ENCODE peak calls at places on chromosomes 6 and 20, in six cellular contexts. Q is OCI-LY7, Y is brain microvascular endothelial cell, S is bronchial epithelial cell, N is adipocyte, M is lung. Z is an unnamed sample.

GRCh38 chr6:28209753-28210535 is 15.1 kb upstream of the ZSCAN9 start:
- DNase-seq in Q (no peak), Y (no peak), S (peak; percentile 55), N (no peak), M (no peak), Z (no peak)

GRCh38 chr20:6440087-6440799 is 317.4 kb upstream of the FERMT1 start:
- DNase-seq in Q (no peak), Y (no peak), S (no peak), N (peak; percentile 0), M (no peak), Z (no peak)

GRCh38 chr20:47351643-47352331 is 4.7 kb downstream of the ZMYND8 start:
- DNase-seq in Q (peak; percentile 64), Y (no peak), S (no peak), N (peak; percentile 38), M (no peak), Z (no peak)

GRCh38 chr6:36968266-36968977 is 13.9 kb downstream of the PI16 start:
- DNase-seq in Q (no peak), Y (no peak), S (peak; percentile 50), N (peak; percentile 33), M (no peak), Z (no peak)

GRCh38 chr20:32958574-32958973 is 45.7 kb downstream of the SUN5 start:
- DNase-seq in Q (no peak), Y (no peak), S (no peak), N (no peak), M (no peak), Z (no peak)

GRCh38 chr6:90678049-90678779 is 91.3 kb upstream of the MAP3K7 start:
- DNase-seq in Q (no peak), Y (no peak), S (no peak), N (no peak), M (no peak), Z (no peak)

GRCh38 chr6:21592953-21593352 is 598 bp upstream of the SOX4 start:
- DNase-seq in Q (no peak), Y (no peak), S (no peak), N (peak; percentile 12), M (no peak), Z (no peak)

GRCh38 chr6:39451831-39452230 is 129.3 kb upstream of the KCNK16 start:
- DNase-seq in Q (peak; percentile 5), Y (no peak), S (peak; percentile 10), N (no peak), M (no peak), Z (no peak)

GRCh38 chr6:127118505-127119360 is at the start of gene RSPO3:
- DNase-seq in Q (no peak), Y (peak; percentile 21), S (peak; percentile 11), N (peak; percentile 60), M (no peak), Z (peak; percentile 38)

GRCh38 chr20:47500554-47500953 is 1.1 kb upstream of the NCOA3 start:
- DNase-seq in Q (no peak), Y (no peak), S (no peak), N (no peak), M (no peak), Z (no peak)

GRCh38 chr6:158337332-158337731 is 25.1 kb downstream of the TULP4 start:
- DNase-seq in Q (no peak), Y (no peak), S (no peak), N (no peak), M (no peak), Z (no peak)

GRCh38 chr6:85126448-85127178 is 323.3 kb upstream of the NT5E start:
- DNase-seq in Q (peak; percentile 8), Y (peak; percentile 75), S (peak; percentile 31), N (peak; percentile 39), M (peak; percentile 35), Z (peak; percentile 69)

GRCh38 chr6:57329933-57330332 is 12.5 kb downstream of the PRIM2 start:
- DNase-seq in Q (no peak), Y (no peak), S (no peak), N (no peak), M (no peak), Z (no peak)

GRCh38 chr6:118663993-118664985 is 12.9 kb upstream of the CEP85L start:
- DNase-seq in Q (no peak), Y (no peak), S (no peak), N (peak; percentile 23), M (no peak), Z (peak; percentile 23)

GRCh38 chr6:118668761-118669411 is 17.5 kb upstream of the CEP85L start:
- DNase-seq in Q (no peak), Y (peak; percentile 70), S (no peak), N (peak; percentile 83), M (no peak), Z (peak; percentile 68)

GRCh38 chr6:118669561-118669960 is 18.2 kb upstream of the CEP85L start:
- DNase-seq in Q (no peak), Y (no peak), S (no peak), N (no peak), M (no peak), Z (no peak)

GRCh38 chr6:118667988-118668387 is 16.6 kb upstream of the CEP85L start:
- DNase-seq in Q (no peak), Y (peak; percentile 21), S (no peak), N (peak; percentile 18), M (no peak), Z (no peak)

DNA sequence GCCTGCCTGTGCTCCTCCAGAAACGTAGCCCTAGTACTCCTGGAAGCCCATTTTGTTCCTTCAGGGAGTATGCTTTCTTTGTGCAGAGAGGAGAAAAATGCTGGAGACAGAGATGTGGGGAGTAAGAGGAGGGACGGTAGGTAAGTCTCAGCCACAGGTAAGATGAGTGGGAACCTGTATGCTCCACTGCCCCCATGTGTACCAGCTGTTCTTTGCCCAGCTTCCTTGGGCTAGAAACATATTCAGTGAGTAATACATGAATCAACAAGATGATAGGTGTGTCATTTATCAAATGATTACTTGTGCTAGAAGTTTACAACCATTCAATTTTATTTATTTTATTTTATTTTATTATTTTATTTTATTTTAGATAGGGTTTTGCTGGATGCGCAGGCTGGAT is 13.6 kb upstream of the CEP85L start:
- DNase-seq in Q (no peak), Y (no peak), S (peak; percentile 61), N (no peak), M (no peak), Z (no peak)
- H3K4me3 ChIP-seq in Q (no peak overlapping the region), Y (no peak overlapping the region), S (no peak overlapping the region), N (peak overlapping the region; percentile 69), M (no peak overlapping the region), Z (peak overlapping the region; percentile 14)

GRCh38 chr6:27205375-27206278 is 41.9 kb upstream of the PRSS16 start:
- DNase-seq in Q (no peak), Y (peak; percentile 64), S (no peak), N (peak; percentile 20), M (no peak), Z (no peak)
- H3K4me3 ChIP-seq in Q (no peak overlapping the region), Y (peak overlapping the region; percentile 45), S (no peak overlapping the region), N (peak overlapping the region; percentile 46), M (no peak overlapping the region), Z (peak overlapping the region; percentile 33)

GRCh38 chr6:106136172-106136571 is 50.0 kb downstream of the PRDM1 start:
- DNase-seq in Q (no peak), Y (no peak), S (no peak), N (no peak), M (no peak), Z (no peak)
- H3K4me3 ChIP-seq in Q (no peak overlapping the region), Y (no peak overlapping the region), S (no peak overlapping the region), N (no peak overlapping the region), M (no peak overlapping the region), Z (no peak overlapping the region)

DNA sequence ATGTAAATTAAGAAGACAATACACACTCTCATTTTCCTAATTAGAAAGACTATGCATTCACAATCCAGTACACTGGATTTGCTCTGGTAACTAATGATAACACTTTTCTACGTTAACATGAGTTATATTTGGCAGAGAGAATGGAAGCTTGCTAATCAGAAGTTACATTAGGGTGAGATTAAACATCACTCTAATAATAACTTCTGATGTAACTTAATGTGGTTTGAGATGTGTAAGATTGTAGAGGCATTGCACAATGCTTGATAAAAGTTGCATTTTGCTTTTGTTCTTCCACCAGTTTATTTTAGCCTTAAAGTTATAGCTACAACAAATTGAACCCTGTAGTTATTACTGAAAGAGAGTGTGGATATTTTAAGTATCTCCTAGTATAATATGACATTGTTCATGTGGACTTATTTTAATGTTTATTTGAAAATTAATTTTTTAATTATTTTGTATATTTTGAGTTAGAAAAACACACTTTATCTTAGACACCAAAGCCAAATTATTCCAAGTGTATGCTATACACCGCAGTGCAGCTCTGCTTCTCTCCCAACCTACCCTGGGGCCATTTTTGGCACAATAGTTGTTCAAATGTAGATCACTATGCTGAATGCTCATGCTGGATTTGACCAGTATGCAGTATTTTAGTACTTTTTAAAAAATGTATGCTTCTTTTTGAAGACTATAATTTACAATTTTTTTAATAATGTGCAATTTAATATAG is 143.2 kb downstream of the SLC16A10 start:
- DNase-seq in Q (no peak), Y (peak; percentile 22), S (peak; percentile 90), N (peak; percentile 80), M (no peak), Z (peak; percentile 79)
- H3K4me3 ChIP-seq in Q (no peak overlapping the region), Y (no peak overlapping the region), S (no peak overlapping the region), N (peak overlapping the region; percentile 51), M (no peak overlapping the region), Z (no peak overlapping the region)

DNA sequence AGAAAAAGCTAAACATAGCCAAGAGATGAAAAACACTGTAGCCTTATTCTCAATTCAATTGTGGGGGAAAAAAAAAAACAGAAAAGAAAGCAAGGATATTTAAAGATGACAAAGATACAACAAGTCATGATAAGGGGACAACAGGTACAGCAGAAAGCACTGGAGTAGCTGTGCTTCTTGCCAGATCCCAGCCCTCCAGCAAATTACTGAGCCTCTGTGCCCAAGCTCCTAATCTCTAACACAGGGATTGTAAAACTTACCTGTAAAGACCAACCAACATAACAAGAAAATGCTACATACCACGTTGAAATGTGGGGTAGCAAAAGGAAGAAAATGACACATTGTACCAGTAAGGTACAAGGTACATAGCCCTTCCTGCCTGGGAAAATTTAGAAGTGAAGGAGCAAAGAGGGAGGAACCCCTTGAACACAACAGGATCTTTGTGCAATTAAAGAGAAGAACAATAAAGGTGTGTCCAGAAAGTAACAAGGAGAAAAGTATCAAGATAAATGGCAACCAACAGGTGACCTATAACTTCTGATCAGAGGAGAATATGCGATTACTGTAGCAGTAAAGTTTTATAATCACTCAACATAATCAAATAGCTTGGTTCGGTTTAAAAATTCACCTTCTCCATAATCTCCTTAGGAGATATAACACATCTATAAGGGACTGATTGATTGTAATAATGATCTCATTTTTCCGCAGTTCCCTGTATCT is 30.6 kb downstream of the PREP start:
- DNase-seq in Q (no peak), Y (no peak), S (no peak), N (no peak), M (no peak), Z (no peak)
- H3K4me3 ChIP-seq in Q (no peak overlapping the region), Y (no peak overlapping the region), S (no peak overlapping the region), N (no peak overlapping the region), M (no peak overlapping the region), Z (no peak overlapping the region)

GRCh38 chr6:45419574-45420082 is 41.9 kb upstream of the SUPT3H start:
- DNase-seq in Q (peak; percentile 21), Y (peak; percentile 24), S (peak; percentile 56), N (no peak), M (peak; percentile 63), Z (peak; percentile 50)
- H3K4me3 ChIP-seq in Q (no peak overlapping the region), Y (peak overlapping the region; percentile 98), S (peak overlapping the region; percentile 71), N (peak overlapping the region; percentile 96), M (no peak overlapping the region), Z (peak overlapping the region; percentile 90)

GRCh38 chr6:5671604-5672559 is 334.8 kb downstream of the NRN1 start:
- DNase-seq in Q (peak; percentile 22), Y (no peak), S (no peak), N (no peak), M (no peak), Z (peak; percentile 64)
- H3K4me3 ChIP-seq in Q (no peak overlapping the region), Y (no peak overlapping the region), S (no peak overlapping the region), N (peak overlapping the region; percentile 32), M (no peak overlapping the region), Z (peak overlapping the region; percentile 29)

GRCh38 chr6:31813463-31813849 is 1.6 kb downstream of the HSPA1L start:
- DNase-seq in Q (no peak), Y (no peak), S (no peak), N (no peak), M (no peak), Z (no peak)
- H3K4me3 ChIP-seq in Q (no peak overlapping the region), Y (no peak overlapping the region), S (no peak overlapping the region), N (peak overlapping the region; percentile 76), M (no peak overlapping the region), Z (no peak overlapping the region)